ENCODE peak calls at places on chromosomes 16 and 17, in seven cellular contexts. One of them, this sample, is unnamed.

GRCh38 chr16:71201054-71201453 is 29.5 kb downstream of the HYDIN start:
- DNase-seq in mucosa of gallbladder: no peak
- DNase-seq in PC-9: no peak
- DNase-seq in iPS-NIHi11: no peak
- DNase-seq in GM12865: no peak
- DNase-seq in substantia nigra: no peak
- DNase-seq in ELR: no peak
- DNase-seq in this sample: no peak

GRCh38 chr17:41540921-41541625 is 13.0 kb upstream of the KRT19 start:
- DNase-seq in ELR: peak; percentile 55
- DNase-seq in PC-9: no peak
- DNase-seq in substantia nigra: no peak
- DNase-seq in mucosa of gallbladder: no peak
- DNase-seq in iPS-NIHi11: no peak
- DNase-seq in GM12865: no peak
- DNase-seq in this sample: no peak

GRCh38 chr16:31713945-31714898 is 159.4 kb upstream of the ZNF267 start:
- DNase-seq in substantia nigra: no peak
- DNase-seq in ELR: peak; percentile 19
- DNase-seq in iPS-NIHi11: peak; percentile 57
- DNase-seq in mucosa of gallbladder: no peak
- DNase-seq in GM12865: no peak
- DNase-seq in PC-9: no peak
- DNase-seq in this sample: peak; percentile 79

GRCh38 chr16:14309001-14309886 is 238.1 kb downstream of the MRTFB start:
- DNase-seq in iPS-NIHi11: peak; percentile 56
- DNase-seq in PC-9: peak; percentile 95
- DNase-seq in GM12865: peak; percentile 88
- DNase-seq in mucosa of gallbladder: no peak
- DNase-seq in ELR: peak; percentile 67
- DNase-seq in substantia nigra: no peak
- DNase-seq in this sample: no peak

GRCh38 chr17:1758812-1759211 is 3.0 kb upstream of the SERPINF1 start:
- DNase-seq in PC-9: no peak
- DNase-seq in ELR: no peak
- DNase-seq in substantia nigra: no peak
- DNase-seq in GM12865: no peak
- DNase-seq in mucosa of gallbladder: no peak
- DNase-seq in iPS-NIHi11: no peak
- DNase-seq in this sample: no peak

GRCh38 chr16:88351521-88352101 is 31.1 kb upstream of the ZNF469 start:
- DNase-seq in mucosa of gallbladder: no peak
- DNase-seq in ELR: no peak
- DNase-seq in PC-9: no peak
- DNase-seq in substantia nigra: no peak
- DNase-seq in iPS-NIHi11: no peak
- DNase-seq in GM12865: no peak
- DNase-seq in this sample: no peak

GRCh38 chr17:53765609-53766008 is 57.1 kb upstream of the KIF2B start:
- DNase-seq in ELR: peak; percentile 57
- DNase-seq in GM12865: no peak
- DNase-seq in mucosa of gallbladder: no peak
- DNase-seq in PC-9: no peak
- DNase-seq in substantia nigra: no peak
- DNase-seq in iPS-NIHi11: no peak
- DNase-seq in this sample: no peak

GRCh38 chr17:61716225-61716829 is 125.3 kb upstream of the NACA2 start:
- DNase-seq in substantia nigra: no peak
- DNase-seq in mucosa of gallbladder: no peak
- DNase-seq in ELR: no peak
- DNase-seq in iPS-NIHi11: no peak
- DNase-seq in GM12865: no peak
- DNase-seq in PC-9: no peak
- DNase-seq in this sample: no peak

GRCh38 chr16:72091217-72091616 is 2.2 kb downstream of the TXNL4B start:
- DNase-seq in GM12865: no peak
- DNase-seq in iPS-NIHi11: no peak
- DNase-seq in PC-9: no peak
- DNase-seq in ELR: no peak
- DNase-seq in substantia nigra: no peak
- DNase-seq in mucosa of gallbladder: no peak
- DNase-seq in this sample: no peak

GRCh38 chr16:57986196-57986595 is 14.3 kb downstream of the ZNF319 start:
- DNase-seq in ELR: no peak
- DNase-seq in PC-9: no peak
- DNase-seq in mucosa of gallbladder: no peak
- DNase-seq in iPS-NIHi11: no peak
- DNase-seq in GM12865: no peak
- DNase-seq in substantia nigra: no peak
- DNase-seq in this sample: no peak

GRCh38 chr16:29198731-29199521 is 207.6 kb downstream of the NPIPB11 start:
- DNase-seq in mucosa of gallbladder: no peak
- DNase-seq in ELR: no peak
- DNase-seq in PC-9: no peak
- DNase-seq in iPS-NIHi11: no peak
- DNase-seq in GM12865: no peak
- DNase-seq in substantia nigra: no peak
- DNase-seq in this sample: no peak

GRCh38 chr16:11225677-11226549 is 30.1 kb downstream of the SOCS1 start:
- DNase-seq in mucosa of gallbladder: no peak
- DNase-seq in ELR: no peak
- DNase-seq in iPS-NIHi11: no peak
- DNase-seq in substantia nigra: no peak
- DNase-seq in GM12865: peak; percentile 41
- DNase-seq in PC-9: no peak
- DNase-seq in this sample: no peak

GRCh38 chr17:57941384-57942370 is 13.5 kb downstream of the CUEDC1 start:
- DNase-seq in GM12865: no peak
- DNase-seq in PC-9: no peak
- DNase-seq in mucosa of gallbladder: no peak
- DNase-seq in substantia nigra: no peak
- DNase-seq in iPS-NIHi11: no peak
- DNase-seq in ELR: no peak
- DNase-seq in this sample: no peak

GRCh38 chr17:34930283-34930682 is 31.0 kb downstream of the CCT6B start:
- DNase-seq in ELR: no peak
- DNase-seq in GM12865: no peak
- DNase-seq in iPS-NIHi11: no peak
- DNase-seq in PC-9: no peak
- DNase-seq in mucosa of gallbladder: no peak
- DNase-seq in substantia nigra: no peak
- DNase-seq in this sample: no peak

GRCh38 chr16:60137891-60138290 is 1403.8 kb upstream of the GOT2 start:
- DNase-seq in ELR: peak; percentile 70
- DNase-seq in GM12865: no peak
- DNase-seq in PC-9: no peak
- DNase-seq in mucosa of gallbladder: no peak
- DNase-seq in iPS-NIHi11: no peak
- DNase-seq in substantia nigra: no peak
- DNase-seq in this sample: no peak

GRCh38 chr17:56125830-56126819 is 27.1 kb upstream of the ANKFN1 start:
- DNase-seq in mucosa of gallbladder: peak; percentile 42
- DNase-seq in PC-9: peak; percentile 1
- DNase-seq in iPS-NIHi11: peak; percentile 37
- DNase-seq in GM12865: peak; percentile 35
- DNase-seq in ELR: peak; percentile 84
- DNase-seq in substantia nigra: peak; percentile 1
- DNase-seq in this sample: no peak

GRCh38 chr16:85366031-85366763 is 246.9 kb upstream of the GSE1 start:
- DNase-seq in GM12865: no peak
- DNase-seq in ELR: no peak
- DNase-seq in mucosa of gallbladder: no peak
- DNase-seq in PC-9: no peak
- DNase-seq in iPS-NIHi11: peak; percentile 71
- DNase-seq in substantia nigra: no peak
- DNase-seq in this sample: no peak

GRCh38 chr17:10149573-10150399 is 48.6 kb downstream of the GAS7 start:
- DNase-seq in substantia nigra: no peak
- DNase-seq in PC-9: no peak
- DNase-seq in mucosa of gallbladder: peak; percentile 20
- DNase-seq in ELR: peak; percentile 83
- DNase-seq in iPS-NIHi11: no peak
- DNase-seq in GM12865: peak; percentile 77
- DNase-seq in this sample: no peak

GRCh38 chr17:51351090-51351489 is 90.7 kb downstream of the UTP18 start:
- DNase-seq in GM12865: no peak
- DNase-seq in ELR: no peak
- DNase-seq in substantia nigra: no peak
- DNase-seq in iPS-NIHi11: no peak
- DNase-seq in mucosa of gallbladder: no peak
- DNase-seq in PC-9: no peak
- DNase-seq in this sample: no peak

GRCh38 chr16:52470601-52471000 is 76.3 kb downstream of the TOX3 start:
- DNase-seq in mucosa of gallbladder: no peak
- DNase-seq in PC-9: no peak
- DNase-seq in iPS-NIHi11: peak; percentile 18
- DNase-seq in ELR: no peak
- DNase-seq in substantia nigra: no peak
- DNase-seq in GM12865: no peak
- DNase-seq in this sample: no peak

GRCh38 chr17:69810326-69811035 is 264.5 kb upstream of the KCNJ16 start:
- DNase-seq in ELR: peak; percentile 41
- DNase-seq in substantia nigra: no peak
- DNase-seq in mucosa of gallbladder: no peak
- DNase-seq in GM12865: no peak
- DNase-seq in iPS-NIHi11: no peak
- DNase-seq in PC-9: no peak
- DNase-seq in this sample: no peak

GRCh38 chr16:67730326-67730725 is 11.2 kb upstream of the GFOD2 start:
- DNase-seq in ELR: no peak
- DNase-seq in mucosa of gallbladder: no peak
- DNase-seq in PC-9: no peak
- DNase-seq in GM12865: no peak
- DNase-seq in iPS-NIHi11: no peak
- DNase-seq in substantia nigra: no peak
- DNase-seq in this sample: no peak

GRCh38 chr17:6554871-6555330 is 1.5 kb downstream of the PITPNM3 start:
- DNase-seq in iPS-NIHi11: no peak
- DNase-seq in GM12865: no peak
- DNase-seq in PC-9: no peak
- DNase-seq in ELR: no peak
- DNase-seq in substantia nigra: no peak
- DNase-seq in mucosa of gallbladder: no peak
- DNase-seq in this sample: no peak

GRCh38 chr16:10665166-10665565 is 29.6 kb downstream of the TEKT5 start:
- DNase-seq in GM12865: no peak
- DNase-seq in iPS-NIHi11: peak; percentile 37
- DNase-seq in mucosa of gallbladder: no peak
- DNase-seq in ELR: no peak
- DNase-seq in substantia nigra: no peak
- DNase-seq in PC-9: no peak
- DNase-seq in this sample: no peak

GRCh38 chr17:75067856-75068255 is 19.9 kb upstream of the SLC16A5 start:
- DNase-seq in substantia nigra: no peak
- DNase-seq in GM12865: peak; percentile 41
- DNase-seq in ELR: no peak
- DNase-seq in mucosa of gallbladder: no peak
- DNase-seq in iPS-NIHi11: peak; percentile 5
- DNase-seq in PC-9: no peak
- DNase-seq in this sample: no peak

GRCh38 chr16:5479925-5480324 is 382.3 kb upstream of the EEF2KMT start:
- DNase-seq in PC-9: no peak
- DNase-seq in substantia nigra: no peak
- DNase-seq in GM12865: no peak
- DNase-seq in mucosa of gallbladder: no peak
- DNase-seq in ELR: no peak
- DNase-seq in iPS-NIHi11: peak; percentile 21
- DNase-seq in this sample: no peak

GRCh38 chr17:49993423-49994037 is 1.5 kb downstream of the DLX3 start:
- DNase-seq in mucosa of gallbladder: no peak
- DNase-seq in GM12865: peak; percentile 30
- DNase-seq in PC-9: no peak
- DNase-seq in substantia nigra: no peak
- DNase-seq in iPS-NIHi11: no peak
- DNase-seq in ELR: peak; percentile 42
- DNase-seq in this sample: peak; percentile 24

GRCh38 chr16:70496513-70496912 is 26.8 kb downstream of the COG4 start:
- DNase-seq in GM12865: peak; percentile 13
- DNase-seq in ELR: no peak
- DNase-seq in iPS-NIHi11: no peak
- DNase-seq in substantia nigra: no peak
- DNase-seq in mucosa of gallbladder: no peak
- DNase-seq in PC-9: no peak
- DNase-seq in this sample: no peak

GRCh38 chr17:36913132-36913531 is 24.1 kb upstream of the LHX1 start:
- DNase-seq in iPS-NIHi11: no peak
- DNase-seq in ELR: no peak
- DNase-seq in mucosa of gallbladder: no peak
- DNase-seq in substantia nigra: no peak
- DNase-seq in GM12865: no peak
- DNase-seq in PC-9: no peak
- DNase-seq in this sample: no peak

GRCh38 chr17:3535253-3535995 is 22.2 kb downstream of the TRPV3 start:
- DNase-seq in ELR: peak; percentile 81
- DNase-seq in mucosa of gallbladder: peak; percentile 45
- DNase-seq in GM12865: peak; percentile 87
- DNase-seq in substantia nigra: peak; percentile 71
- DNase-seq in PC-9: no peak
- DNase-seq in iPS-NIHi11: peak; percentile 91
- DNase-seq in this sample: peak; percentile 77

GRCh38 chr17:49218941-49219913 is 8.7 kb downstream of the ABI3 start:
- DNase-seq in ELR: no peak
- DNase-seq in GM12865: peak; percentile 83
- DNase-seq in substantia nigra: peak; percentile 19
- DNase-seq in mucosa of gallbladder: no peak
- DNase-seq in PC-9: no peak
- DNase-seq in iPS-NIHi11: peak; percentile 82
- DNase-seq in this sample: no peak

GRCh38 chr16:11341371-11341770 is 3.9 kb upstream of the RMI2 start:
- DNase-seq in mucosa of gallbladder: no peak
- DNase-seq in PC-9: no peak
- DNase-seq in GM12865: no peak
- DNase-seq in substantia nigra: no peak
- DNase-seq in ELR: no peak
- DNase-seq in iPS-NIHi11: no peak
- DNase-seq in this sample: no peak

GRCh38 chr17:29867643-29868181 is 62.3 kb downstream of the SSH2 start:
- DNase-seq in substantia nigra: no peak
- DNase-seq in GM12865: no peak
- DNase-seq in PC-9: no peak
- DNase-seq in ELR: peak; percentile 17
- DNase-seq in mucosa of gallbladder: no peak
- DNase-seq in iPS-NIHi11: no peak
- DNase-seq in this sample: no peak

GRCh38 chr17:60231234-60231633 is 81.5 kb downstream of the CA4 start:
- DNase-seq in GM12865: peak; percentile 12
- DNase-seq in PC-9: no peak
- DNase-seq in iPS-NIHi11: no peak
- DNase-seq in substantia nigra: peak; percentile 50
- DNase-seq in mucosa of gallbladder: no peak
- DNase-seq in ELR: peak; percentile 61
- DNase-seq in this sample: peak; percentile 38

GRCh38 chr17:9044796-9045470 is 23.6 kb downstream of the NTN1 start:
- DNase-seq in ELR: no peak
- DNase-seq in mucosa of gallbladder: no peak
- DNase-seq in GM12865: no peak
- DNase-seq in substantia nigra: no peak
- DNase-seq in iPS-NIHi11: no peak
- DNase-seq in PC-9: no peak
- DNase-seq in this sample: no peak

This sample was measured in cerebellum.